ENCODE peak calls at places on chromosomes 2 and 18, in four cellular contexts. K, Z, U and W are unnamed samples.

GRCh38 chr2:88669371-88670214 is 21.9 kb upstream of the RPIA start:
- DNase-seq in K (peak), Z (peak), U (peak), W (no peak)

GRCh38 chr18:45165871-45166270 is 449.4 kb upstream of the SLC14A2 start:
- DNase-seq in K (no peak), Z (no peak), U (no peak), W (no peak)

GRCh38 chr2:81304154-81304830 is 999.7 kb upstream of the LRRTM1 start:
- DNase-seq in K (no peak), Z (no peak), U (peak), W (no peak)

GRCh38 chr2:99488587-99488998 is 1.2 kb downstream of the REV1 start:
- DNase-seq in K (peak), Z (peak), U (no peak), W (no peak)

GRCh38 chr2:16664052-16664731 is 1.4 kb downstream of the CYRIA start:
- DNase-seq in K (no peak), Z (peak), U (peak), W (peak)

GRCh38 chr2:62197609-62198236 is 1.8 kb downstream of the B3GNT2 start:
- DNase-seq in K (peak), Z (no peak), U (peak), W (no peak)

GRCh38 chr2:71720283-71720560 is 266.9 kb downstream of the DYSF start:
- DNase-seq in K (no peak), Z (no peak), U (no peak), W (no peak)

GRCh38 chr2:29272311-29272710 is 157.1 kb downstream of the CLIP4 start:
- DNase-seq in K (no peak), Z (no peak), U (no peak), W (no peak)

GRCh38 chr18:231563-231962 is 36.3 kb downstream of the THOC1 start:
- DNase-seq in K (no peak), Z (no peak), U (no peak), W (no peak)

GRCh38 chr2:1590611-1591460 is 153.5 kb downstream of the PXDN start:
- DNase-seq in K (no peak), Z (no peak), U (no peak), W (no peak)

GRCh38 chr2:236856856-236857616 is 228.7 kb upstream of the COPS8 start:
- DNase-seq in K (no peak), Z (no peak), U (peak), W (no peak)

GRCh38 chr2:29495536-29495935 is 380.3 kb downstream of the CLIP4 start:
- DNase-seq in K (no peak), Z (no peak), U (no peak), W (no peak)

GRCh38 chr2:101406867-101407266 is 19.6 kb upstream of the CREG2 start:
- DNase-seq in K (no peak), Z (no peak), U (no peak), W (no peak)

GRCh38 chr2:88016086-88016947 is at the start of gene RNU2-63P:
- DNase-seq in K (peak), Z (peak), U (peak), W (peak)

GRCh38 chr2:16933355-16933754 is 267.7 kb upstream of the CYRIA start:
- DNase-seq in K (no peak), Z (no peak), U (no peak), W (no peak)

GRCh38 chr18:60176271-60176670 is 196.3 kb downstream of the MC4R start:
- DNase-seq in K (no peak), Z (no peak), U (no peak), W (no peak)

GRCh38 chr2:105789745-105790466 is 45.2 kb downstream of the NCK2 start:
- DNase-seq in K (no peak), Z (peak), U (no peak), W (no peak)

GRCh38 chr2:11774600-11774999 is 28.2 kb downstream of the LPIN1 start:
- DNase-seq in K (no peak), Z (no peak), U (no peak), W (no peak)

GRCh38 chr2:241844831-241845578 is 13.7 kb downstream of the PDCD1 start:
- DNase-seq in K (no peak), Z (no peak), U (no peak), W (no peak)

GRCh38 chr2:149738771-149739170 is 151.2 kb upstream of the MMADHC start:
- DNase-seq in K (no peak), Z (no peak), U (no peak), W (no peak)

GRCh38 chr2:234840336-234840735 is 111.5 kb upstream of the SH3BP4 start:
- DNase-seq in K (peak), Z (no peak), U (peak), W (no peak)

GRCh38 chr2:58709687-58710354 is 468.7 kb upstream of the FANCL start:
- DNase-seq in K (no peak), Z (no peak), U (no peak), W (no peak)

GRCh38 chr2:175837046-175837445 is 165.0 kb downstream of the LNPK start:
- DNase-seq in K (no peak), Z (no peak), U (no peak), W (no peak)

GRCh38 chr2:46970334-46971288 is 55.0 kb upstream of the MCFD2 start:
- DNase-seq in K (peak), Z (no peak), U (no peak), W (no peak)

GRCh38 chr2:27715318-27716165 is 51.9 kb downstream of the SLC4A1AP start:
- DNase-seq in K (peak), Z (peak), U (peak), W (no peak)

GRCh38 chr2:124209441-124209840 is 184.4 kb downstream of the CNTNAP5 start:
- DNase-seq in K (no peak), Z (no peak), U (no peak), W (no peak)

GRCh38 chr18:13377496-13377895 is 158.9 kb downstream of the LDLRAD4 start:
- DNase-seq in K (no peak), Z (no peak), U (no peak), W (no peak)

GRCh38 chr2:113135354-113135753 is 8.0 kb downstream of the IL1RN start:
- DNase-seq in K (no peak), Z (no peak), U (no peak), W (no peak)

GRCh38 chr2:95315801-95316411 is 18.8 kb downstream of the KCNIP3 start:
- DNase-seq in K (peak), Z (no peak), U (no peak), W (no peak)

GRCh38 chr2:170812716-170813585 is 3.7 kb upstream of the GAD1 start:
- DNase-seq in K (peak), Z (peak), U (peak), W (peak)

GRCh38 chr2:216474925-216475670 is 23.5 kb upstream of the RPL37A start:
- DNase-seq in K (no peak), Z (peak), U (no peak), W (no peak)

DNA sequence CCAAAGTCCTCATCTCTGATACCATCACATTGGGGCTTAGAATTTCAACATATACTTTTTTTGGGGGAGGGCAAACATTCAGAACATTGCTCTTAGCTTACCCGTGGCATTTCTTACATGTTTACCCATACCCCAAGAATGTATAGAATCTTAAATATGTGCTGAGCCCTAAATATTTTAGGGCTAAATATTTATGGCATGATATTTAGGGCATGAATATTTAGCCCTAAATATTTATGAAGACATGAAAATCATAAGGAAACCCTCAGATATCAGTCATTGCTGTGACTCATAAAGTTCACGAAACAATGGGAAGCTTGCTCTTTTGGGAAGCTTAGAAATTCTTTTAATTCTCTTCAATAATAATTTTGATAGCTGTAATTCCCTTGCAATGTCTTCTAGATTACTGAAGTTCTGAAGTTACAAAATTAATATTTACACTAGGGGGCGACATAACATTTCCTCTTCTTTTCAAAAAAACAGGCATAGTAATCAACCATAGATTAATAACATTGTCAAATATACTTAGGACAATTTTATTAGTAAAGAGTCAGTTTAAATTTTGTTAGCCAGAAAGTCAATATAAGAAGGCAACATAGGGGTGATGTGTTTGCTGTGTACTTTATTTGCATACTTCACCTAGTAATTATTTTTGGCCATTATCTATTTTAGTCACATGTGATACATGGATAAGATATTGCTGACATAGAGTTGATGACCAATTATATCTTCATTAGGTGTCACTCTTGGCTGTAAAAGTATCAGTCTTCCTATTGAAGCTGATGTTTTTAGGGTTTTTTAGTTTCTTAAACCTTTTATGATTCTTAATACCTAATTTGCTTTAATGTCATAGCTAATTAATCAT is 13.1 kb downstream of the ZNF804A start:
- DNase-seq in K (no peak), Z (no peak), U (no peak), W (peak)
- TF ChIP-seq CTCF in K (peak), Z (peak), U (peak), W (peak)

GRCh38 chr2:38652431-38653273 is 13.3 kb upstream of the GALM start:
- DNase-seq in K (no peak), Z (peak), U (no peak), W (no peak)

GRCh38 chr2:38648107-38648761 is 17.7 kb upstream of the GALM start:
- DNase-seq in K (peak), Z (no peak), U (no peak), W (no peak)

GRCh38 chr2:38649176-38649728 is 16.7 kb upstream of the GALM start:
- DNase-seq in K (no peak), Z (no peak), U (no peak), W (no peak)

GRCh38 chr2:38650717-38651116 is 15.2 kb upstream of the GALM start:
- DNase-seq in K (no peak), Z (no peak), U (no peak), W (no peak)

GRCh38 chr2:38650012-38650411 is 15.9 kb upstream of the GALM start:
- DNase-seq in K (no peak), Z (no peak), U (no peak), W (no peak)
- TF ChIP-seq CTCF in K (no peak), Z (no peak), U (no peak), W (no peak)

GRCh38 chr18:76435321-76435989 is 59.6 kb downstream of the ZNF516 start:
- DNase-seq in K (no peak), Z (no peak), U (no peak), W (no peak)
- TF ChIP-seq CTCF in K (no peak), Z (no peak), U (no peak), W (peak)

GRCh38 chr2:24923106-24923505 is 3.1 kb upstream of the ADCY3 start:
- DNase-seq in K (no peak), Z (no peak), U (no peak), W (no peak)
- TF ChIP-seq CTCF in K (no peak), Z (no peak), U (no peak), W (no peak)